ENCODE peak calls at places on chromosomes 4 and X, in eight cellular contexts. M is esophagus muscularis mucosa, F is lower leg skin, O is cardiac muscle cell, K is spleen, T is left ventricle myocardium inferior, I is transverse colon, H is GM23338. Y is an unnamed sample.

GRCh38 chrX:26848511-26848910 is 614.6 kb downstream of the PPP4R3C start:
- DNase-seq in M (no peak), F (no peak), O (no peak), K (no peak), T (no peak), I (no peak), H (no peak), Y (no peak)

GRCh38 chr4:140367738-140368137 is 5.7 kb upstream of the SCOC start:
- DNase-seq in M (no peak), F (no peak), O (no peak), K (no peak), T (no peak), I (no peak), H (no peak), Y (no peak)

GRCh38 chrX:81377329-81377728 is 175.4 kb downstream of the SH3BGRL start:
- DNase-seq in M (no peak), F (no peak), O (peak), K (no peak), T (no peak), I (no peak), H (peak), Y (no peak)

GRCh38 chrX:29890004-29890403 is 325.4 kb upstream of the MAGEB2 start:
- DNase-seq in M (no peak), F (no peak), O (no peak), K (no peak), T (no peak), I (no peak), H (no peak), Y (no peak)

GRCh38 chrX:133939655-133940054 is 45.7 kb downstream of the GPC3 start:
- DNase-seq in M (no peak), F (no peak), O (no peak), K (no peak), T (no peak), I (no peak), H (no peak), Y (no peak)

GRCh38 chr4:1501754-1502500 is 95.7 kb upstream of the NKX1-1 start:
- DNase-seq in M (no peak), F (no peak), O (no peak), K (peak), T (no peak), I (no peak), H (no peak), Y (peak)

GRCh38 chrX:94123062-94123461 is 449.1 kb downstream of the FAM133A start:
- DNase-seq in M (no peak), F (no peak), O (no peak), K (no peak), T (no peak), I (no peak), H (no peak), Y (no peak)

GRCh38 chrX:49627030-49627777 is 28.4 kb downstream of the GAGE1 start:
- DNase-seq in M (no peak), F (no peak), O (no peak), K (no peak), T (peak), I (no peak), H (peak), Y (no peak)

GRCh38 chr4:47526281-47526680 is 41.2 kb downstream of the ATP10D start:
- DNase-seq in M (no peak), F (no peak), O (no peak), K (no peak), T (no peak), I (no peak), H (no peak), Y (no peak)

GRCh38 chrX:118773782-118774181 is 46.4 kb downstream of the IL13RA1 start:
- DNase-seq in M (no peak), F (no peak), O (no peak), K (no peak), T (no peak), I (peak), H (no peak), Y (no peak)

GRCh38 chrX:14673764-14674163 is 144.4 kb downstream of the GLRA2 start:
- DNase-seq in M (no peak), F (no peak), O (no peak), K (no peak), T (no peak), I (peak), H (no peak), Y (no peak)

GRCh38 chr4:60611762-60612496 is 588.2 kb upstream of the ADGRL3 start:
- DNase-seq in M (no peak), F (no peak), O (no peak), K (no peak), T (no peak), I (no peak), H (peak), Y (no peak)

GRCh38 chr4:139835006-139835405 is 169.4 kb downstream of the MGST2 start:
- DNase-seq in M (no peak), F (no peak), O (no peak), K (no peak), T (no peak), I (no peak), H (no peak), Y (no peak)

GRCh38 chr4:98568896-98569663 is 89.3 kb downstream of the TSPAN5 start:
- DNase-seq in M (peak), F (no peak), O (no peak), K (no peak), T (no peak), I (no peak), H (no peak), Y (no peak)

GRCh38 chrX:118644378-118644777 is 83.0 kb upstream of the IL13RA1 start:
- DNase-seq in M (no peak), F (no peak), O (peak), K (no peak), T (no peak), I (no peak), H (no peak), Y (no peak)

GRCh38 chr4:113452868-113453620 is 308.5 kb downstream of the CAMK2D start:
- DNase-seq in M (no peak), F (no peak), O (peak), K (no peak), T (no peak), I (no peak), H (peak), Y (no peak)

GRCh38 chrX:103629295-103630170 is 758 bp downstream of the TCEAL1 start:
- DNase-seq in M (no peak), F (peak), O (peak), K (peak), T (peak), I (peak), H (peak), Y (peak)

GRCh38 chr4:90792689-90793088 is 665.5 kb downstream of the CCSER1 start:
- DNase-seq in M (no peak), F (no peak), O (no peak), K (no peak), T (no peak), I (no peak), H (peak), Y (no peak)

DNA sequence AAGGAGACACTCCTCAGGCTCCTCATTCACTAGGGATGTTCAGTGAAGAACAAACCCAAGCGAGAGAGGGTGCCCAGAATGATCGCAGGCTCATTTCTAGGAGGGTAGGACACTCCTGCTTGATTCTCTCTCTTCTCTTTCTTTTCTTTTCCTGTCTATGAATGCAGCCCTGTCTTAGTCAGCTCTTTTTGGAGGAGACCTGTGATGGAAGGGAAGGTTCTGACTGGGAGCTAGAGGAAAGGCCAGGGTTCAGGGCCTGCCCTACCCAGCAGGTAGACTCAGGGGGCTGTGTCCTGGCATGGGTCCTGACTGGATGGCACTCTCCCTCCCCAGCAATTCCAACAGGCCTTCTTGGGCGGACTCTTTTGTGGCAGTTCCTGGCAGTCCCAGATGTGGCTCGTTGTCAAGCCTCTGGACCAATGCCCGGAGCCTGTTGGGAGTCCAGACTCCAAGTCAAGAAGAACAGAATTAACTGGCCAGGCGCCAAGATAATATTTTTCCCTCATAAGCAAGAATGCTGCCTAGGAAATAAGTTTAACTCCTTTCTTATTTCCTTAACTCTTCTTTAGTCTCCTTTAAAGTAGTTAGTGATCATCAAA is 139.4 kb upstream of the SCML1 start:
- DNase-seq in M (no peak), F (peak), O (no peak), K (no peak), T (peak), I (peak), H (no peak), Y (peak)
- H3K4me3 ChIP-seq in M (no peak), F (no peak), O (no peak), K (no peak), T (no peak), I (no peak), H (no peak), Y (no peak)

GRCh38 chr4:189912170-189912569 is 28.5 kb upstream of the FRG1 start:
- DNase-seq in M (no peak), F (no peak), O (no peak), K (no peak), T (no peak), I (no peak), H (peak), Y (no peak)
- TF ChIP-seq CTCF in M (peak), F (no peak), O (peak), K (peak), T (peak), I (no peak), H (peak), Y (no peak)

GRCh38 chr4:25425361-25425760 is 48.3 kb downstream of the ANAPC4 start:
- DNase-seq in M (no peak), F (no peak), O (no peak), K (no peak), T (no peak), I (no peak), H (no peak), Y (no peak)

GRCh38 chr4:25423548-25423947 is 46.5 kb downstream of the ANAPC4 start:
- DNase-seq in M (no peak), F (no peak), O (no peak), K (no peak), T (no peak), I (no peak), H (no peak), Y (no peak)

GRCh38 chr4:25424539-25425228 is 47.6 kb downstream of the ANAPC4 start:
- DNase-seq in M (no peak), F (no peak), O (no peak), K (no peak), T (peak), I (no peak), H (no peak), Y (no peak)

GRCh38 chr4:25421819-25422511 is 44.9 kb downstream of the ANAPC4 start:
- DNase-seq in M (no peak), F (no peak), O (no peak), K (no peak), T (no peak), I (peak), H (no peak), Y (peak)

GRCh38 chr4:25427871-25428270 is 50.8 kb downstream of the ANAPC4 start:
- DNase-seq in M (no peak), F (no peak), O (no peak), K (no peak), T (no peak), I (no peak), H (peak), Y (no peak)
- H3K4me3 ChIP-seq in M (no peak), F (no peak), O (no peak), K (no peak), T (no peak), I (no peak), H (no peak), Y (no peak)

GRCh38 chrX:79330022-79330421 is 37.1 kb downstream of the ITM2A start:
- DNase-seq in M (no peak), F (no peak), O (no peak), K (no peak), T (no peak), I (no peak), H (peak), Y (no peak)

GRCh38 chrX:79325263-79325958 is 41.7 kb downstream of the ITM2A start:
- DNase-seq in M (no peak), F (no peak), O (no peak), K (peak), T (no peak), I (no peak), H (peak), Y (peak)
- TF ChIP-seq CTCF in M (no peak), F (no peak), O (no peak), K (no peak), T (no peak), I (no peak), H (no peak), Y (no peak)

DNA sequence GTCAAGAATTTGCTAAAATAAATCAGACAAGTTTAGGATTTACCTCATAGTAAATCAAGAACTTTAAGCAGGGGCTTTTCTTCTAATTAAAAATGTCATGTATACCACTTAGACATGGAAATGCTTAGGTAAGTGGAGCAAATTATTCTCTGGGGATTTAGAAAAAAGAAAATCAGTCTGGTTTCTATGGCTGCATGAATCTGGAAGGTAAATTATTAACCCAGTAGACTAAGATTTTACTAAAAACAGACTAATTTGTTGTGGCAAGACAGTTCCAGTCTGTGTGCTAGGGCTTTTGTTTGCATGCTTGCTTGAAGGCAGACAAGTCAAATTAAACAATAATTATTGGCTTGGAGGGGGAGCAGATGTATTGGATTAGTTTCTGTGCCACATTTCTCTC is 140.6 kb downstream of the TBL1X start:
- DNase-seq in M (no peak), F (no peak), O (no peak), K (no peak), T (no peak), I (no peak), H (no peak), Y (no peak)
- H3K4me3 ChIP-seq in M (no peak), F (no peak), O (no peak), K (no peak), T (no peak), I (no peak), H (no peak), Y (no peak)

GRCh38 chr4:77120888-77121508 is 36.0 kb upstream of the CCNG2 start:
- DNase-seq in M (no peak), F (no peak), O (no peak), K (no peak), T (no peak), I (no peak), H (peak), Y (no peak)
- TF ChIP-seq CTCF in M (no peak), F (no peak), O (no peak), K (peak), T (no peak), I (no peak), H (peak), Y (no peak)

GRCh38 chr4:54657194-54657555 is 582 bp upstream of the KIT start:
- DNase-seq in M (no peak), F (no peak), O (peak), K (peak), T (no peak), I (no peak), H (peak), Y (no peak)
- H3K4me3 ChIP-seq in M (peak), F (peak), O (peak), K (peak), T (peak), I (peak), H (peak), Y (no peak)

GRCh38 chrX:125439194-125439849 is 119.7 kb downstream of the TEX13C start:
- DNase-seq in M (no peak), F (no peak), O (no peak), K (no peak), T (no peak), I (no peak), H (peak), Y (no peak)
- TF ChIP-seq CTCF in M (no peak), F (no peak), O (no peak), K (no peak), T (no peak), I (no peak), H (peak), Y (no peak)